ENCODE peak calls at places on chromosome 1, in seven cellular contexts. H is stimulated activated CD8-positive, alpha-beta memory T cell treated with anti-CD3 and anti-CD28 coated beads, Interleukin-15, amount 100 ng/mL, for 24 hours; X is activated CD4-positive, alpha-beta T cell treated with anti-CD3 and anti-CD28 coated beads, Interleukin-2, amount 50 U/mL, for 4 hours; T is stimulated activated CD4-positive, alpha-beta T cell treated with anti-CD3 and anti-CD28 coated beads, Interleukin-15, amount 100 ng/mL, for 48 hours; N is LoVo; M is astrocyte of the spinal cord; J is activated CD4-positive, CD25-positive, alpha-beta regulatory T cell. I is an unnamed sample.

GRCh38 chr1:149884433-149885363 is 14.7 kb upstream of the BOLA1 start:
- DNase-seq in T (peak), M (peak), H (no peak), X (no peak), J (no peak), N (no peak), I (no peak)

GRCh38 chr1:68173283-68174172 is 58.8 kb downstream of the WLS start:
- DNase-seq in X (no peak), H (no peak), N (no peak), T (no peak), M (peak), J (no peak), I (no peak)

GRCh38 chr1:192700834-192701271 is 64.9 kb downstream of the RGS13 start:
- DNase-seq in J (no peak), H (no peak), X (no peak), T (no peak), M (peak), N (peak), I (no peak)

GRCh38 chr1:114154146-114154962 is 685 bp upstream of the SYT6 start:
- DNase-seq in X (no peak), M (peak), T (no peak), N (no peak), J (no peak), H (no peak), I (no peak)

GRCh38 chr1:107782192-107782845 is 182.7 kb downstream of the VAV3 start:
- DNase-seq in M (peak), H (no peak), N (peak), X (peak), T (no peak), J (peak), I (no peak)

GRCh38 chr1:192668434-192668983 is 32.6 kb downstream of the RGS13 start:
- DNase-seq in X (no peak), M (peak), J (no peak), T (no peak), N (no peak), H (no peak), I (no peak)

GRCh38 chr1:11522400-11523235 is 43.7 kb downstream of the DISP3 start:
- DNase-seq in J (no peak), X (no peak), N (no peak), M (no peak), H (no peak), T (no peak), I (no peak)

GRCh38 chr1:149995927-149996326 is 14.6 kb downstream of the OTUD7B start:
- DNase-seq in M (peak), T (peak), J (no peak), X (no peak), N (no peak), H (no peak), I (no peak)

GRCh38 chr1:111739984-111740765 is 980 bp upstream of the INKA2 start:
- DNase-seq in H (no peak), T (no peak), J (no peak), M (peak), X (no peak), N (peak), I (no peak)

GRCh38 chr1:165903672-165904071 is 76.3 kb downstream of the UCK2 start:
- DNase-seq in X (no peak), T (no peak), M (peak), J (no peak), H (no peak), N (peak), I (no peak)